ENCODE peak calls at places on chromosomes 13 and 19, in five cellular contexts. U is DND-41, P is SK-N-SH, X is neural progenitor cell, C is A549. W is an unnamed sample.

GRCh38 chr13:48636550-48636949 is 17.2 kb upstream of the CYSLTR2 start:
- DNase-seq in X (no peak), P (no peak), U (no peak), C (no peak), W (no peak)

GRCh38 chr19:5458420-5458819 is 3.2 kb downstream of the ZNRF4 start:
- DNase-seq in P (no peak), X (no peak), U (no peak), C (no peak), W (no peak)

GRCh38 chr13:71869274-71869673 is 2.3 kb upstream of the DACH1 start:
- DNase-seq in P (no peak), X (peak; percentile 18), C (no peak), U (no peak), W (no peak)

GRCh38 chr19:4910594-4911273 is 1.4 kb downstream of the UHRF1 start:
- DNase-seq in C (no peak), U (peak; percentile 64), X (peak; percentile 41), P (peak; percentile 62), W (peak; percentile 91)

GRCh38 chr19:48900477-48901452 is 653 bp downstream of the NUCB1 start:
- DNase-seq in U (peak; percentile 45), C (no peak), P (peak; percentile 63), X (no peak), W (peak; percentile 96)

GRCh38 chr13:46489586-46490023 is 63.4 kb upstream of the LRCH1 start:
- DNase-seq in C (no peak), X (peak; percentile 18), U (no peak), P (no peak), W (peak; percentile 84)

GRCh38 chr13:41463823-41464602 is 6.7 kb downstream of the RGCC start:
- DNase-seq in P (no peak), X (no peak), C (no peak), U (no peak), W (peak; percentile 52)

GRCh38 chr19:4909172-4909896 is at the start of gene UHRF1:
- DNase-seq in C (no peak), P (peak; percentile 93), U (peak; percentile 93), X (peak; percentile 58), W (peak; percentile 82)

GRCh38 chr13:30422056-30422914 is at the start of gene UBE2L5:
- DNase-seq in C (peak; percentile 9), U (peak; percentile 78), X (peak; percentile 92), P (peak; percentile 86), W (peak; percentile 92)

GRCh38 chr13:63307239-63307638 is 1891.6 kb upstream of the PCDH20 start:
- DNase-seq in P (no peak), U (peak; percentile 33), X (no peak), C (no peak), W (no peak)

GRCh38 chr13:59000770-59001169 is 1163.0 kb downstream of the DIAPH3 start:
- DNase-seq in X (no peak), U (no peak), P (no peak), C (no peak), W (peak; percentile 11)

GRCh38 chr13:78317030-78317429 is 286.3 kb downstream of the POU4F1 start:
- DNase-seq in U (no peak), X (peak; percentile 58), C (no peak), P (peak; percentile 0), W (no peak)

GRCh38 chr19:45078390-45079062 is 534 bp upstream of the GEMIN7 start:
- DNase-seq in C (no peak), X (no peak), U (no peak), P (no peak), W (peak; percentile 54)

GRCh38 chr19:37933965-37934364 is 27.0 kb downstream of the SIPA1L3 start:
- DNase-seq in C (no peak), X (no peak), U (no peak), P (no peak), W (no peak)

GRCh38 chr19:47123406-47123805 is 7.2 kb upstream of the SAE1 start:
- DNase-seq in P (no peak), C (no peak), U (no peak), X (no peak), W (no peak)

GRCh38 chr19:46067691-46068090 is 26.9 kb upstream of the IGFL4 start:
- DNase-seq in P (no peak), C (no peak), U (no peak), X (no peak), W (no peak)

GRCh38 chr19:43474986-43475705 is 9.7 kb upstream of the LYPD3 start:
- DNase-seq in U (no peak), C (peak; percentile 99), P (peak; percentile 99), X (peak; percentile 98), W (peak; percentile 97)

GRCh38 chr19:1171755-1172352 is 2.2 kb downstream of the SBNO2 start:
- DNase-seq in U (no peak), C (no peak), P (no peak), X (peak; percentile 57), W (no peak)

GRCh38 chr13:109412232-109412935 is 374.0 kb downstream of the IRS2 start:
- DNase-seq in X (peak; percentile 77), P (peak; percentile 76), C (peak; percentile 31), U (no peak), W (peak; percentile 42)

GRCh38 chr13:28958018-28958417 is 137.9 kb downstream of the MTUS2 start:
- DNase-seq in C (no peak), X (no peak), U (no peak), P (no peak), W (no peak)

GRCh38 chr13:28955264-28955966 is 135.3 kb downstream of the MTUS2 start:
- DNase-seq in U (no peak), C (no peak), P (no peak), X (no peak), W (peak; percentile 56)

GRCh38 chr13:28954810-28955209 is 134.7 kb downstream of the MTUS2 start:
- DNase-seq in C (no peak), U (no peak), P (no peak), X (no peak), W (no peak)

GRCh38 chr13:28953714-28954113 is 133.6 kb downstream of the MTUS2 start:
- DNase-seq in P (no peak), X (no peak), C (no peak), U (no peak), W (no peak)
- TF ChIP-seq CTCF in P (peak; percentile 30), X (peak; percentile 44), C (no peak), U (peak; percentile 14), W (no peak)

GRCh38 chr13:106517151-106517847 is 18.2 kb downstream of the EFNB2 start:
- DNase-seq in U (no peak), C (no peak), X (no peak), P (no peak), W (no peak)

GRCh38 chr13:106513608-106514007 is 21.9 kb downstream of the EFNB2 start:
- DNase-seq in P (no peak), C (no peak), U (no peak), X (peak; percentile 35), W (no peak)

GRCh38 chr13:106515635-106516254 is 19.7 kb downstream of the EFNB2 start:
- DNase-seq in C (no peak), U (no peak), X (no peak), P (no peak), W (no peak)

GRCh38 chr13:106514928-106515634 is 20.4 kb downstream of the EFNB2 start:
- DNase-seq in C (no peak), P (no peak), X (no peak), U (no peak), W (no peak)

DNA sequence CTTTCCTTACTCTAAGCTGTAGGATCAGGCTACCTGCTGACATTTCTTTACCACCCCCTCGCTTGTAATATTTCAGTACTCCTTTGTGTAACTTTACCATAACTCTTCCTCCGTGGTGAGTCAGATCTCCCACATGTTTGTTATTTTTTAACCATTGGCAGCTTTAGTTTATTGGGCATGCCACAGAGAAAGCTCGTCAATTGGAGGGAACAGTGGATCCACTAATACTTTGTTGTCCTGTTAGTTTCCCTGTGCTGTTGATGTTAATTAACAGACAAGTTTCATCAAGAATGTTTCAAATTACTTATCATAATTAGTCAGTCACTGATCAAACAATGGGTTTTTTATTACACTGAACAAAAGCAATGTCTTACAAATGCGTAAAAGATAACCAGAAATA is 22.4 kb downstream of the EFNB2 start:
- DNase-seq in X (no peak), C (no peak), P (no peak), U (no peak), W (no peak)
- H3K4me2 ChIP-seq in X (peak overlapping the region; percentile 56), C (peak overlapping the region; percentile 25), P (no peak overlapping the region), U (no peak overlapping the region), W (peak overlapping the region; percentile 11)

GRCh38 chr13:107370036-107370785 is 802.3 kb upstream of the ARGLU1 start:
- DNase-seq in U (no peak), C (no peak), P (no peak), X (no peak), W (no peak)

GRCh38 chr13:107376393-107377085 is 808.6 kb upstream of the ARGLU1 start:
- DNase-seq in X (no peak), U (no peak), P (peak; percentile 22), C (no peak), W (peak; percentile 17)

GRCh38 chr13:107375701-107376350 is 807.9 kb upstream of the ARGLU1 start:
- DNase-seq in P (no peak), X (no peak), C (no peak), U (no peak), W (no peak)

GRCh38 chr13:107374038-107374437 is 806.1 kb upstream of the ARGLU1 start:
- DNase-seq in C (no peak), P (no peak), X (no peak), U (no peak), W (no peak)

GRCh38 chr13:107373551-107373950 is 805.6 kb upstream of the ARGLU1 start:
- DNase-seq in X (peak; percentile 56), C (no peak), U (no peak), P (no peak), W (peak; percentile 78)
- TF ChIP-seq CTCF in X (peak; percentile 75), C (no peak), U (peak; percentile 45), P (peak; percentile 86), W (peak; percentile 85)

GRCh38 chr13:23801141-23801540 is 88.1 kb downstream of the MIPEP start:
- DNase-seq in P (no peak), X (no peak), C (no peak), U (no peak), W (no peak)

GRCh38 chr13:23797276-23797903 is 91.8 kb downstream of the MIPEP start:
- DNase-seq in U (no peak), C (no peak), P (no peak), X (no peak), W (no peak)

GRCh38 chr13:23804166-23804565 is 85.0 kb downstream of the MIPEP start:
- DNase-seq in C (no peak), U (no peak), P (no peak), X (no peak), W (no peak)

GRCh38 chr13:23796546-23796945 is 92.7 kb downstream of the MIPEP start:
- DNase-seq in P (no peak), X (no peak), C (no peak), U (no peak), W (no peak)

DNA sequence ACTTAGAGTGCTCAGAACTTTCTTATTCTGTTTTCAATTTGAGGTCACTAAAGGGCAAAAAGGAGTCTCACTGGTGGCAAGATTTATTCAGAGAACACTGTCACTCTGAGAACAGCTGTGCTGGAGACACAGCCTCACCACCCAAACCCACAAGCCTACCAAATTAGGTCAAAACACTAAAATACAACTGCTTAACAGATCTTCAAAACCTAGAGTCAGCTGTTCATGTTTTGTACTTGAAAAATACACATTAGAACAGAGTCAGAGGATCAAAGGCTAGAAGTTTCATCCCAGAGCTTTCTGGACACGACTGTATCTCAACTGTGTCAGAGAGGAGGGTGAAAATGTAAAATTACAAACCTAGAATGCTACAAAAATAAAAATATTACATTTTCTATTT is 89.3 kb downstream of the MIPEP start:
- DNase-seq in P (no peak), U (peak; percentile 22), C (no peak), X (no peak), W (peak; percentile 58)
- H3K4me2 ChIP-seq in P (no peak overlapping the region), U (no peak overlapping the region), C (no peak overlapping the region), X (no peak overlapping the region), W (no peak overlapping the region)